ENCODE peak calls at places on chromosomes 5 and 9, in seven cellular contexts. M, Q, A, Y, T, G and X are unnamed samples.

GRCh38 chr5:135079760-135080159 is 45.7 kb upstream of the PITX1 start:
- DNase-seq in A (no peak), Q (no peak), M (no peak), Y (no peak), G (no peak), T (no peak), X (no peak)

GRCh38 chr9:121598167-121599000 is 53.0 kb upstream of the DAB2IP start:
- DNase-seq in M (peak; percentile 90), T (peak; percentile 91), Y (peak; percentile 98), A (peak; percentile 89), Q (no peak), G (no peak), X (peak; percentile 94)

GRCh38 chr9:70588381-70588780 is 173.9 kb upstream of the KLF9 start:
- DNase-seq in G (no peak), A (no peak), Y (no peak), T (no peak), Q (no peak), M (no peak), X (no peak)

GRCh38 chr5:169050146-169050571 is 250.8 kb downstream of the SLIT3 start:
- DNase-seq in A (peak; percentile 81), Q (no peak), G (no peak), M (no peak), T (peak; percentile 89), Y (peak; percentile 23), X (peak; percentile 18)

GRCh38 chr9:2718001-2718697 is 839 bp downstream of the KCNV2 start:
- DNase-seq in Y (no peak), A (no peak), T (no peak), G (no peak), M (peak; percentile 62), Q (no peak), X (no peak)

GRCh38 chr9:36207016-36207415 is 16.3 kb downstream of the CLTA start:
- DNase-seq in G (no peak), A (peak; percentile 83), Q (peak; percentile 41), T (no peak), Y (peak; percentile 15), M (no peak), X (peak; percentile 40)

GRCh38 chr5:159403906-159404641 is 73.8 kb upstream of the IL12B start:
- DNase-seq in Y (no peak), G (no peak), T (no peak), Q (no peak), A (no peak), M (no peak), X (no peak)

GRCh38 chr9:99272866-99273265 is 50.8 kb downstream of the SEC61B start:
- DNase-seq in G (no peak), Q (no peak), Y (no peak), A (no peak), M (no peak), T (no peak), X (no peak)

GRCh38 chr5:1751026-1751863 is 48.4 kb downstream of the MRPL36 start:
- DNase-seq in Q (no peak), M (peak; percentile 41), Y (no peak), T (no peak), G (no peak), A (no peak), X (no peak)

GRCh38 chr5:135126688-135127603 is 92.9 kb upstream of the PITX1 start:
- DNase-seq in Y (no peak), T (no peak), Q (no peak), A (no peak), G (no peak), M (no peak), X (no peak)

GRCh38 chr5:112329429-112330090 is 89.5 kb downstream of the EPB41L4A start:
- DNase-seq in G (no peak), A (no peak), Y (peak; percentile 90), T (peak; percentile 23), Q (peak; percentile 53), M (no peak), X (no peak)

GRCh38 chr5:181205735-181206401 is 872 bp upstream of the TRIM7 start:
- DNase-seq in M (no peak), A (no peak), T (no peak), G (no peak), Y (no peak), Q (no peak), X (no peak)

GRCh38 chr5:428219-428618 is 14.8 kb upstream of the EXOC3 start:
- DNase-seq in Y (no peak), G (no peak), T (no peak), M (no peak), A (no peak), Q (no peak), X (no peak)

GRCh38 chr5:24623018-24623417 is 21.8 kb downstream of the CDH10 start:
- DNase-seq in G (no peak), A (no peak), Q (no peak), M (no peak), Y (no peak), T (no peak), X (no peak)

GRCh38 chr5:96370981-96371380 is 62.1 kb downstream of the PCSK1 start:
- DNase-seq in M (no peak), T (no peak), G (no peak), Y (no peak), Q (peak; percentile 90), A (no peak), X (no peak)

GRCh38 chr5:72301557-72301956 is 18.5 kb downstream of the MRPS27 start:
- DNase-seq in A (no peak), G (no peak), M (no peak), T (no peak), Q (no peak), Y (no peak), X (no peak)

GRCh38 chr9:129339539-129340157 is 161.6 kb upstream of the IER5L start:
- DNase-seq in Q (no peak), A (no peak), M (no peak), T (no peak), G (no peak), Y (no peak), X (no peak)
- H3K4me1 ChIP-seq in Q (peaks cover 8% of the 10 kb centered on the region), A (peaks cover 21% of the 10 kb centered on the region), M (peaks cover 10% of the 10 kb centered on the region), T (peaks cover 18% of the 10 kb centered on the region), G (peaks cover 9% of the 10 kb centered on the region), Y (peaks cover 14% of the 10 kb centered on the region), X (peaks cover 65% of the 10 kb centered on the region)

GRCh38 chr9:131406567-131407436 is 12.9 kb downstream of the PRRC2B start:
- DNase-seq in G (no peak), M (no peak), Q (peak; percentile 69), Y (no peak), A (peak; percentile 66), T (no peak), X (peak; percentile 56)

GRCh38 chr9:131405429-131405828 is 11.5 kb downstream of the PRRC2B start:
- DNase-seq in Q (no peak), M (no peak), Y (peak; percentile 98), G (no peak), A (peak; percentile 81), T (no peak), X (peak; percentile 55)

GRCh38 chr9:131404581-131404980 is 10.7 kb downstream of the PRRC2B start:
- DNase-seq in A (peak; percentile 42), Q (no peak), Y (no peak), M (no peak), T (no peak), G (no peak), X (no peak)

GRCh38 chr9:131404987-131405386 is 11.1 kb downstream of the PRRC2B start:
- DNase-seq in T (no peak), M (no peak), A (no peak), Y (no peak), Q (no peak), G (no peak), X (no peak)

GRCh38 chr9:131405858-131406566 is 12.1 kb downstream of the PRRC2B start:
- DNase-seq in T (no peak), Q (no peak), M (no peak), G (no peak), Y (no peak), A (no peak), X (no peak)
- H3K4me1 ChIP-seq in T (peaks cover 39% of the 10 kb centered on the region), Q (peaks cover 55% of the 10 kb centered on the region), M (peaks cover 74% of the 10 kb centered on the region), G (peaks cover 77% of the 10 kb centered on the region), Y (peaks cover 38% of the 10 kb centered on the region), A (peaks cover 92% of the 10 kb centered on the region), X (peaks cover 80% of the 10 kb centered on the region)

GRCh38 chr5:54525226-54525625 is 7.7 kb downstream of the SNX18 start:
- DNase-seq in T (no peak), A (no peak), M (no peak), G (no peak), Y (no peak), Q (no peak), X (no peak)
- H3K4me1 ChIP-seq in T (no peaks in the 10 kb centered on the region), A (peaks cover 40% of the 10 kb centered on the region), M (peaks cover 47% of the 10 kb centered on the region), G (peaks cover 12% of the 10 kb centered on the region), Y (peaks cover 13% of the 10 kb centered on the region), Q (peaks cover 58% of the 10 kb centered on the region), X (peaks cover 71% of the 10 kb centered on the region)

DNA sequence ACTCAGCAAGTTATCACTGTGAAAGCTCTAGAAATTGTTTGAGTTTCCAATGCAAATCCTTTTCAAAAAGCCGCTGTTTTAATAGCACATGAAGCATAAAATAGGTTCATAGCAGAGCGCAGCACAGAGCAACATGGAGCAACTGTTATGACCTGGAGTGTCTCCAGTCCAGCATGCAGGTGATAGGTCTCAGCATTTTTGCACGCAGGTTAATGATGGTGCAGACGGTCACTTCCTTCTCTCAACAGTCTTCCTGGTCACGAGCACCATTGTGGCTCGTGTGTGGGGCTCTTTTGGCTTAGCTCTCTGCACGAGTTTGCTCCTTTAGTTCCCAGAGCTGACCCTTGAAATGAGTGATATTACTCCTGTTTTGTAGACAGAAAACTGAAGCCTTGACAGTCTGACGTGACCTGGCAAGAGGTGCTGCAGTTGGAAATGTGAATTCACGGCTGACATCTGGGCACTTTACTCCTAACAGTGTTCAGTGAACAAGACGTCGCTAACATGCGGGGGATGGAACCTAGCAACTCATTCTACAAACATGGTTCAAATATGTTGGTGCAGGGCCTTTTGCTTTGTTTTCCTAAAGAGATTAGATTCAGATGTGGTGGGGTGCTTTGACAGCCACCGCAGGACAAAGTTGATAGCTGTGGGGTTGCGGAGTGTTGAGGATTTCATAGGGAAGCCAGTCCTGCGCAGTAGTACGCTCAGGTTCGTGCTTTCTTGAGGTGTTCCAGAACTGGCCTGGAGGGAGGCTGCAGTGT is 10.1 kb downstream of the TENT4A start:
- DNase-seq in G (no peak), A (no peak), M (no peak), Y (no peak), T (no peak), Q (no peak), X (no peak)
- H3K4me1 ChIP-seq in G (peaks cover 28% of the 10 kb centered on the region), A (peaks cover 19% of the 10 kb centered on the region), M (peaks cover 9% of the 10 kb centered on the region), Y (no peaks in the 10 kb centered on the region), T (peaks cover 3% of the 10 kb centered on the region), Q (peaks cover 18% of the 10 kb centered on the region), X (peaks cover 53% of the 10 kb centered on the region)